ENCODE peak calls at places on chromosomes 2 and 18, in five cellular contexts. X is IMR-90, V is astrocyte, P is PC-9, L is GM23338. S is an unnamed sample.

GRCh38 chr2:171923206-171923605 is 945 bp downstream of the HAT1 start:
- DNase-seq in X (peak; percentile 38), V (peak; percentile 13), P (peak; percentile 54), L (peak; percentile 6), S (peak; percentile 71)

GRCh38 chr2:195603408-195603807 is 53.6 kb upstream of the SLC39A10 start:
- DNase-seq in X (no peak), V (no peak), P (no peak), L (no peak), S (no peak)

GRCh38 chr2:17538022-17538843 is 2.3 kb upstream of the VSNL1 start:
- DNase-seq in X (peak; percentile 20), V (peak; percentile 47), P (no peak), L (peak; percentile 86), S (peak; percentile 63)

GRCh38 chr18:59087391-59087790 is 52.3 kb upstream of the SEC11C start:
- DNase-seq in X (peak; percentile 7), V (no peak), P (no peak), L (no peak), S (no peak)

GRCh38 chr2:66587216-66587615 is 152.3 kb downstream of the MEIS1 start:
- DNase-seq in X (peak; percentile 56), V (no peak), P (no peak), L (peak; percentile 85), S (peak; percentile 26)

GRCh38 chr2:127398239-127398590 is 10.4 kb upstream of the MAP3K2 start:
- DNase-seq in X (peak; percentile 93), V (peak; percentile 90), P (peak; percentile 94), L (no peak), S (peak; percentile 98)

GRCh38 chr2:86046985-86047384 is 58.7 kb downstream of the POLR1A start:
- DNase-seq in X (peak; percentile 69), V (peak; percentile 87), P (peak; percentile 58), L (no peak), S (peak; percentile 61)

GRCh38 chr2:47405757-47406156 is 2.8 kb downstream of the MSH2 start:
- DNase-seq in X (no peak), V (no peak), P (no peak), L (no peak), S (no peak)

GRCh38 chr2:46780801-46781445 is 134.7 kb downstream of the MCFD2 start:
- DNase-seq in X (peak; percentile 56), V (no peak), P (no peak), L (peak; percentile 86), S (peak; percentile 46)

GRCh38 chr2:226977775-226978190 is 141.9 kb downstream of the RHBDD1 start:
- DNase-seq in X (peak; percentile 74), V (peak; percentile 74), P (no peak), L (no peak), S (peak; percentile 64)

GRCh38 chr2:37287966-37288365 is 36.7 kb downstream of the PRKD3 start:
- DNase-seq in X (no peak), V (no peak), P (no peak), L (peak; percentile 45), S (no peak)

DNA sequence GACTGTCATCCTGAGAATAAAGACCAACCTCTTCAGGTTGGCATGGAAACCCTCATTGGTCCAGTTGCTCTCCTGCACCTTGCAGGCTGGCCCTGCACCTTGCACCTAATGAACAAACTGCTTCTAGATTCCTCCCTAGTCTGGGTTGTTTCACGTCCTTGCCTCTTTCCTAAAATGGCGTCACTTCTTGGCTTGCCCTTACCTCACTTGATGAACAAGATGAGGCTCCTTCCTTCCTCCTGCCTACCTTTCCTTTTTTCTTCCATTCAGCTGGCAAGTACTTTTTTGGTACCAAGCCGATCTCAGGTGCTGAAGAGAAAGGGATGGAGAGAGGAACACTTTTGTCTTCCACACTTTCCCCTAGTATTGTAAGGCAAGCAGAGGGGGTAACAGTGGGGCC is 74.5 kb downstream of the MYCN start:
- DNase-seq in X (no peak), V (no peak), P (no peak), L (no peak), S (no peak)
- H2AFZ ChIP-seq in X (no peak overlapping the region), V (no peak overlapping the region), P (no peak overlapping the region), L (no peak overlapping the region), S (no peak overlapping the region)

DNA sequence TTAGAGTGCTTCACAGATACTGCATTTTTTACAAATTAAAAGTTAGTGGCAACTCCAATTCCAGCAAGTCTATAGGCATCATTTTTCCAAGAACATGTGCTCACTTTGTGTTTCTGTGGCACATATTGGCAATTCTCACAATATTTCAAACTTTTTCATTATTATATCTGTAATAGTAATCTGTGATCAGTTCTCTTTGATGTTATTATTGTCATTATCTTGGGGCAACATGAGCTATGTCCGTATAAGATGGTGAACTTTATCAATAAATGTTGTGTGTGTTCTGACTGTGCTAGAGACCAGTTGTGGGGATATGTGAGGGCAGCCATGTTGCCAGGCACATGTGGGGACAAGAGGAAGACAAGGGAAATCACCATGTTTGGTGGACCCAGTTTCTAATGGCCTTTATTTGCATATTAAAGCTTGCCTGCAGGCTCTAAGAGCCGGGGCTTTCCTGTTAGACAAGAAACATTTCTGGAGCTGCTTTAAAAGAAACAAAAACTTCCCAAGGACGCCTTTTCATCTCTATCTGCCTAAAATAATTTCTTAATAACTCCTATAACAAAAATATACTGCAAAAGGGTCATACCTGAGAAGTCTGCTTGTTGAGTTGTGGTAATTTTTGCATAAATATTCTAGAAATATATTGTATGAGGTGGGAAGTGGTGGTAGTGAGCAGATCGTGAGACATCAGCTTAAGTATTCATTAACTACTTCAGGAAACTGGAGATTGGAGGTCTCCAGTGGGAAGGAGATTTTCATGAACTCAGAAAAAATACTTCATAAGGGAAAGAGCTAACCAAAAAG is 37.2 kb downstream of the KYNU start:
- DNase-seq in X (no peak), V (no peak), P (no peak), L (peak; percentile 33), S (no peak)
- H3K27ac ChIP-seq in X (no peak overlapping the region), V (no peak overlapping the region), P (no peak overlapping the region), L (no peak overlapping the region), S (no peak overlapping the region)

DNA sequence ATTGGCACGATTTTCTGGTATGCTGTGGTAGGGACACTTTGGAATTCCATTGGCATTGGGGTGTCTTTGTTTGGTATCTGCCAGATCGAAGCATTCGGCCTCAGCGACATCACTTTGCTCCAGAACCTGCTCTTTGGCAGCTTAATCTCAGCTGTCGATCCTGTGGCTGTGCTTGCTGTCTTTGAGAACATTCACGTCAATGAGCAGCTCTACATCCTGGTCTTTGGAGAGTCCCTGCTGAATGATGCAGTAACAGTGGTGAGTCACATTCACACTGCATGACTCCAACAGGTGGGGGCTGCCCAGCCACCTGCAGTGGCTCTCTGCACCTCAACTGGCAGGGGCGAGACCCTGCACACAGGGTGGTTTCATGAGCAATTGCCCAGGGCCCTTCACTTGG is 38.4 kb downstream of the SLC9A2 start:
- DNase-seq in X (no peak), V (no peak), P (no peak), L (no peak), S (no peak)
- H2AFZ ChIP-seq in X (no peak overlapping the region), V (no peak overlapping the region), P (no peak overlapping the region), L (no peak overlapping the region), S (no peak overlapping the region)

GRCh38 chr2:101858246-101858645 is 133.5 kb upstream of the IL1R2 start:
- DNase-seq in X (no peak), V (no peak), P (peak; percentile 91), L (no peak), S (peak; percentile 12)
- H3K27ac ChIP-seq in X (no peak overlapping the region), V (no peak overlapping the region), P (peak overlapping the region; percentile 82), L (no peak overlapping the region), S (no peak overlapping the region)